ENCODE peak calls at places on chromosomes 11 and 22, in five cellular contexts. B is GM12878, R is GM23338, U is K562, P is HCT116. X is an unnamed sample.

GRCh38 chr22:47011131-47011854 is 248.8 kb downstream of the TBC1D22A start:
- DNase-seq in B (no peak), R (no peak), U (no peak), P (no peak), X (no peak)

GRCh38 chr11:32421992-32422391 is 13.3 kb downstream of the WT1 start:
- DNase-seq in B (no peak), R (no peak), U (no peak), P (no peak), X (no peak)

GRCh38 chr22:45996241-45997076 is 19.5 kb upstream of the WNT7B start:
- DNase-seq in B (no peak), R (no peak), U (no peak), P (no peak), X (peak)

GRCh38 chr11:63961608-63962412 is 12.6 kb upstream of the COX8A start:
- DNase-seq in B (no peak), R (peak), U (peak), P (no peak), X (peak)

GRCh38 chr11:17839450-17839849 is 104.9 kb downstream of the KCNC1 start:
- DNase-seq in B (no peak), R (no peak), U (no peak), P (no peak), X (no peak)

GRCh38 chr11:76609736-76610370 is 60.7 kb downstream of the LRRC32 start:
- DNase-seq in B (no peak), R (no peak), U (no peak), P (no peak), X (no peak)

GRCh38 chr11:12862761-12863469 is 146.2 kb upstream of the RASSF10 start:
- DNase-seq in B (no peak), R (peak), U (peak), P (no peak), X (no peak)

GRCh38 chr22:36493690-36494110 is 12.3 kb upstream of the TXN2 start:
- DNase-seq in B (peak), R (no peak), U (no peak), P (no peak), X (peak)

GRCh38 chr11:58075781-58076180 is 45.0 kb downstream of the OR6Q1 start:
- DNase-seq in B (no peak), R (no peak), U (no peak), P (no peak), X (no peak)

GRCh38 chr11:70720291-70720690 is 322.0 kb downstream of the CTTN start:
- DNase-seq in B (no peak), R (no peak), U (no peak), P (no peak), X (no peak)

GRCh38 chr11:118785362-118785761 is 5.6 kb downstream of the DDX6 start:
- DNase-seq in B (no peak), R (no peak), U (no peak), P (no peak), X (no peak)

GRCh38 chr11:121300313-121300971 is 7.9 kb downstream of the SC5D start:
- DNase-seq in B (no peak), R (no peak), U (no peak), P (no peak), X (peak)

GRCh38 chr22:32005453-32005852 is 37.6 kb upstream of the SLC5A1 start:
- DNase-seq in B (no peak), R (no peak), U (no peak), P (no peak), X (no peak)

GRCh38 chr11:1566381-1567051 is 5.6 kb downstream of the DUSP8 start:
- DNase-seq in B (no peak), R (no peak), U (no peak), P (no peak), X (no peak)

GRCh38 chr11:59943996-59944395 is 5.8 kb downstream of the OOSP1 start:
- DNase-seq in B (no peak), R (peak), U (peak), P (no peak), X (no peak)

GRCh38 chr11:64511966-64512365 is 79.1 kb upstream of the SLC22A12 start:
- DNase-seq in B (no peak), R (no peak), U (no peak), P (no peak), X (no peak)

GRCh38 chr11:101401245-101401644 is 182.6 kb downstream of the TRPC6 start:
- DNase-seq in B (no peak), R (no peak), U (no peak), P (no peak), X (no peak)

GRCh38 chr11:62607729-62608128 is 4.8 kb downstream of the EML3 start:
- DNase-seq in B (no peak), R (no peak), U (no peak), P (no peak), X (no peak)

GRCh38 chr11:7488681-7489080 is 3.4 kb downstream of the OLFML1 start:
- DNase-seq in B (no peak), R (no peak), U (no peak), P (no peak), X (no peak)

GRCh38 chr11:92131289-92131890 is 93.2 kb upstream of the FAT3 start:
- DNase-seq in B (no peak), R (no peak), U (no peak), P (no peak), X (no peak)

GRCh38 chr11:123525511-123525918 is 95.4 kb downstream of the GRAMD1B start:
- DNase-seq in B (no peak), R (peak), U (no peak), P (no peak), X (no peak)

GRCh38 chr22:45892681-45893461 is 84.1 kb downstream of the WNT7B start:
- DNase-seq in B (no peak), R (no peak), U (no peak), P (no peak), X (no peak)

GRCh38 chr11:114233755-114234154 is 62.4 kb upstream of the NNMT start:
- DNase-seq in B (no peak), R (no peak), U (no peak), P (no peak), X (no peak)

GRCh38 chr22:34917239-34917638 is 148.7 kb upstream of the ISX start:
- DNase-seq in B (no peak), R (no peak), U (no peak), P (no peak), X (no peak)

DNA sequence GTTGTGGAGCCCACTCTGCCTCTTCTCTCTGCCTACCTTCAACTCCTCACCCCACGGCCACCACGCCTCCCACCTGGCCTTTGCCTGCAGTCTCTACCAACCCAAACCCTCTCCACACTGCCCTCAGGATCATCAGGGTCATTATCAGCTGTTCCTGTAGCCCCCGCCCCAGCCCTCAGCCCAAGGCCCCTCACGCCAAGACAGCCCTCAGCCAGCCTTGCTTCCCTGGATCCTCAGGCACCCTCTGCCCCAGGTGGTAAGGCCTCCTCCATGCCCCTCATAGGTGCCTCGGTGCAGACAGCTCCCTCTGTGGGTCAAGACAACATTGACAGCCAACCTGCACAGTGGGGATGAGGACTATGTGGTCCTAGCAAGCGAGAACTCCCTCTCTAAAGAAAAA is 1.7 kb downstream of the SBF1 start:
- DNase-seq in B (no peak), R (peak), U (no peak), P (peak), X (peak)
- TF ChIP-seq REST in B (no peak), R (no peak), U (no peak), P (no peak), X (no peak)

GRCh38 chr22:29503811-29504372 is 23.9 kb downstream of the NEFH start:
- DNase-seq in B (no peak), R (no peak), U (no peak), P (no peak), X (no peak)
- TF ChIP-seq REST in B (no peak), R (no peak), U (no peak), P (no peak), X (no peak)

GRCh38 chr22:43227231-43227630 is 40.3 kb upstream of the TTLL12 start:
- DNase-seq in B (no peak), R (peak), U (peak), P (no peak), X (no peak)

GRCh38 chr22:43230571-43230970 is 43.6 kb upstream of the TTLL12 start:
- DNase-seq in B (no peak), R (no peak), U (no peak), P (no peak), X (no peak)

GRCh38 chr22:43226368-43226979 is 39.5 kb upstream of the TTLL12 start:
- DNase-seq in B (no peak), R (peak), U (peak), P (no peak), X (no peak)

GRCh38 chr22:43228863-43229262 is 41.9 kb upstream of the TTLL12 start:
- DNase-seq in B (no peak), R (no peak), U (no peak), P (no peak), X (no peak)

DNA sequence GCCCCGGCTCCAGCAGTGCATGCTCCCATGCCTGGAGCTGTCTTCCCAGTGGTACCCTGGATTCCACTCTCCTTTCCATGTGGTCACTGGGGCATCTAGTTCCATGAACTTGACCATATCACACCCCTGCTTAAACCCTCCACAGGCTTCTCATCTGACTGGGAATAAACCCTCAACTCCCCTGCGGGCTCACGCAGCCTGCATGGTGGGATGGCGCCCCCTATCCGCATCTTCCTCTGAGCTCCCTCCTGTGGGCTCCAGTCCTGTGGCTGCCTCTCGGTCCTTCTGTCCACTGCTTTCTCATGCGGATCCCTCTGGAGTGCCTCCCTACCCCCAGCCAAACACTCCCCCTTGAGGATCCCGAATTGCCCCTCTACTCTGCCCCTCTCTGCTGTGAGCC is 41.4 kb upstream of the TTLL12 start:
- DNase-seq in B (no peak), R (peak), U (peak), P (peak), X (no peak)
- TF ChIP-seq REST in B (no peak), R (no peak), U (no peak), P (no peak), X (no peak)

GRCh38 chr22:22943521-22944267 is 56.1 kb downstream of the IGLL5 start:
- DNase-seq in B (no peak), R (peak), U (peak), P (no peak), X (no peak)

GRCh38 chr22:22942511-22943329 is 55.1 kb downstream of the IGLL5 start:
- DNase-seq in B (peak), R (peak), U (peak), P (peak), X (peak)

GRCh38 chr22:22939537-22940368 is 52.1 kb downstream of the IGLL5 start:
- DNase-seq in B (no peak), R (no peak), U (peak), P (no peak), X (no peak)

GRCh38 chr22:22940961-22941605 is 53.5 kb downstream of the IGLL5 start:
- DNase-seq in B (no peak), R (no peak), U (no peak), P (no peak), X (no peak)

GRCh38 chr22:22941831-22942510 is 54.4 kb downstream of the IGLL5 start:
- DNase-seq in B (no peak), R (no peak), U (no peak), P (no peak), X (no peak)
- TF ChIP-seq REST in B (no peak), R (no peak), U (no peak), P (no peak), X (no peak)

GRCh38 chr22:48858121-48858520 is 969.6 kb downstream of the BRD1 start:
- DNase-seq in B (no peak), R (no peak), U (no peak), P (no peak), X (no peak)
- TF ChIP-seq REST in B (no peak), R (no peak), U (no peak), P (no peak), X (no peak)

DNA sequence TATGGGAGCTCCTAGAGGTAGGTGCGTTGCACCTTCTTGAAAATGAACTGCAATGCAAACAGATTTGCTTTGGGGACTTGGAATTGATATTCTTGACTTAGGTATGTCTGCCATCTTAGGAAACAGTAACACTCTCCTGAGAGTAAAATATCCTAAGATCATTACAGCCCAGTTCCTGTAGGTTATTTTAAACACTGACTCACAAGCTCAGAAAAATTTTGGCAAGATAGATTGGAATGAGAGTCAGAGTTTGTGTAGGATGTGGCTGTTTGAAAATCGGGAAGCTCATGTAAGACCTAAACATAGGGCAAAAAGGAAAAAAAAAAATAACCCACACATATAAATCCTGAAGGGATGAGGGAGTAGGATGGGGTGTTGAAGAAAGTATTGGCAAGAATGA is 377.0 kb upstream of the LRRC4C start:
- DNase-seq in B (no peak), R (no peak), U (no peak), P (no peak), X (no peak)
- TF ChIP-seq REST in B (no peak), R (no peak), U (no peak), P (no peak), X (no peak)

GRCh38 chr22:48939441-48940265 is 888.0 kb downstream of the BRD1 start:
- DNase-seq in B (no peak), R (no peak), U (no peak), P (no peak), X (no peak)

GRCh38 chr22:48940266-48940987 is 887.2 kb downstream of the BRD1 start:
- DNase-seq in B (no peak), R (no peak), U (no peak), P (no peak), X (no peak)

GRCh38 chr22:48936391-48936790 is 891.3 kb downstream of the BRD1 start:
- DNase-seq in B (no peak), R (no peak), U (no peak), P (no peak), X (no peak)

GRCh38 chr22:48937032-48937639 is 890.5 kb downstream of the BRD1 start:
- DNase-seq in B (no peak), R (no peak), U (no peak), P (no peak), X (no peak)

GRCh38 chr22:48938741-48939140 is 888.9 kb downstream of the BRD1 start:
- DNase-seq in B (no peak), R (no peak), U (no peak), P (no peak), X (no peak)
- TF ChIP-seq REST in B (no peak), R (no peak), U (no peak), P (no peak), X (no peak)

GRCh38 chr11:72642815-72643511 is 31.3 kb downstream of the PDE2A start:
- DNase-seq in B (no peak), R (peak), U (peak), P (peak), X (peak)
- TF ChIP-seq REST in B (no peak), R (no peak), U (no peak), P (no peak), X (no peak)

DNA sequence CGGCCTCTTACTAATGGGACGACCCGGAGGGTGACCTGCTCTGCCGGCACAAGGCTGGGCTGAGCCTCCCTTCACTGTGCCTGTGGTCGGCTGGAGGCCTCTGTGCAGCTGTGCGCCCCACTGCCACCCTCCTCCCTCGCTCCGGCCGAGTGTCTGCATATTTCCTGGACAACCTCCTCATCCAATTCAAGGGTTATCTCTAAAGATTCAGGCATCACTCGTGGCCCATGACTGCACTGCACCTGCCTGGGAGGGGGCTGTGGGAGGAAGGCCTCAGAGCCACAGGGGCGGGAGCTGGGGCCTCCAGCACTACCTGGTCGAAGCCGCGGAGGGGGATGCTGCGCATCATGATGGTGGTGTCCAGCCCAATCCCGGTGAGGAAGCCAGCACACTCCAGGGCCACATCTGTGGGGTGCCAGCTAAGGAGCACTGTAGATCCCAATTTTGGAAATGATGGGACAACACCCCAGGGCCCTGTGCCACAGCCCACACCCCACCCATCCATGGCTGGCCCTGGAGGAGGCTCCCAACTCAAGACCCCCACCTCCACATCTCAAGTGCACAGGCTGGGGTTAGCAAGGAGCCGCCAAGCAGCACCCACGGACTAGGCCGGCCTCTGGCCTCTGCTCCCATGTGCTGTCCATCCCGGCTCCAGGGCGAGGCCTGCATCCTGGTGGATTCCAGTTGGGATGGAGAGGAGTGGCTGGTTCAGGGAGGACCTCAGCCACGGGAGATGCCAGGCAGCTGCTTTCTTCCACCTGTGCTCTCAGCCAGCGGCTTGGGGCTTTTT is 43.2 kb upstream of the GNB1L start:
- DNase-seq in B (no peak), R (no peak), U (no peak), P (no peak), X (no peak)
- TF ChIP-seq REST in B (no peak), R (no peak), U (no peak), P (no peak), X (no peak)

X was measured in HL-60.